ENCODE peak calls at places on chromosomes 4 and X, in five cellular contexts. I is germinal center, O is RWPE1, H is hepatic stellate cell, R is left colon. M is an unnamed sample.

GRCh38 chr4:8648816-8649630 is 56.5 kb downstream of the CPZ start:
- DNase-seq in O (no peak), I (no peak), H (no peak), R (no peak), M (no peak)

GRCh38 chrX:120775959-120776358 is 99.7 kb downstream of the CT47B1 start:
- DNase-seq in R (no peak), H (no peak), O (no peak), I (no peak), M (no peak)

GRCh38 chrX:154368630-154369452 is 5.6 kb downstream of the FLNA start:
- DNase-seq in H (peak; percentile 85), O (peak; percentile 79), I (no peak), R (peak; percentile 74), M (peak; percentile 70)

GRCh38 chrX:152913354-152913753 is 15.5 kb downstream of the ZNF185 start:
- DNase-seq in O (no peak), I (peak; percentile 21), H (no peak), R (no peak), M (no peak)

GRCh38 chrX:101407748-101408529 is at the start of the genes GLA and HNRNPH2:
- DNase-seq in R (peak; percentile 89), O (peak; percentile 93), I (peak; percentile 89), H (peak; percentile 83), M (peak; percentile 94)

GRCh38 chrX:149848855-149849254 is 32.1 kb upstream of the MAGEA8 start:
- DNase-seq in H (no peak), I (no peak), R (no peak), O (no peak), M (no peak)

GRCh38 chr4:6381571-6382123 is 90.8 kb downstream of the PPP2R2C start:
- DNase-seq in R (no peak), O (no peak), H (no peak), I (no peak), M (no peak)

GRCh38 chr4:2909583-2909982 is 53.6 kb downstream of the NOP14 start:
- DNase-seq in O (no peak), R (no peak), H (no peak), I (no peak), M (no peak)

GRCh38 chrX:117973175-117974075 is 143.2 kb downstream of the KLHL13 start:
- DNase-seq in R (no peak), O (no peak), H (no peak), I (no peak), M (no peak)

GRCh38 chr4:544386-545105 is 31.5 kb downstream of the TMEM271 start:
- DNase-seq in O (no peak), H (no peak), R (no peak), I (no peak), M (no peak)